ENCODE peak calls at places on chromosome 10, in six cellular contexts. One of them, this sample, is unnamed.

GRCh38 chr10:101467286-101467770 is 113.4 kb downstream of the BTRC start:
- DNase-seq in endothelial cell: peak
- DNase-seq in HFFc6: peak
- DNase-seq in coronary artery: no peak
- DNase-seq in left lung: no peak
- DNase-seq in HFF-Myc: peak
- DNase-seq in this sample: no peak

GRCh38 chr10:133226251-133226808 is 3.7 kb upstream of the UTF1 start:
- DNase-seq in endothelial cell: no peak
- DNase-seq in HFFc6: no peak
- DNase-seq in coronary artery: no peak
- DNase-seq in left lung: no peak
- DNase-seq in HFF-Myc: no peak
- DNase-seq in this sample: no peak

GRCh38 chr10:71604324-71605018 is 115.1 kb downstream of the C10orf105 start:
- DNase-seq in endothelial cell: no peak
- DNase-seq in HFFc6: peak
- DNase-seq in coronary artery: no peak
- DNase-seq in left lung: no peak
- DNase-seq in HFF-Myc: no peak
- DNase-seq in this sample: no peak

GRCh38 chr10:28754930-28755718 is 77.8 kb downstream of the BAMBI start:
- DNase-seq in endothelial cell: no peak
- DNase-seq in HFFc6: no peak
- DNase-seq in coronary artery: no peak
- DNase-seq in left lung: no peak
- DNase-seq in HFF-Myc: no peak
- DNase-seq in this sample: no peak

GRCh38 chr10:14386202-14386593 is 55.5 kb upstream of the FRMD4A start:
- DNase-seq in endothelial cell: no peak
- DNase-seq in HFFc6: peak
- DNase-seq in coronary artery: no peak
- DNase-seq in left lung: no peak
- DNase-seq in HFF-Myc: no peak
- DNase-seq in this sample: no peak

GRCh38 chr10:70433581-70434280 is 7.8 kb downstream of the NODAL start:
- DNase-seq in endothelial cell: no peak
- DNase-seq in HFFc6: no peak
- DNase-seq in coronary artery: no peak
- DNase-seq in left lung: no peak
- DNase-seq in HFF-Myc: no peak
- DNase-seq in this sample: no peak

GRCh38 chr10:91681361-91682276 is 48.7 kb upstream of the PPP1R3C start:
- DNase-seq in endothelial cell: no peak
- DNase-seq in HFFc6: no peak
- DNase-seq in coronary artery: no peak
- DNase-seq in left lung: no peak
- DNase-seq in HFF-Myc: no peak
- DNase-seq in this sample: no peak

GRCh38 chr10:93393231-93393630 is 88.9 kb downstream of the MYOF start:
- DNase-seq in endothelial cell: no peak
- DNase-seq in HFFc6: no peak
- DNase-seq in coronary artery: no peak
- DNase-seq in left lung: no peak
- DNase-seq in HFF-Myc: no peak
- DNase-seq in this sample: no peak

GRCh38 chr10:88952647-88953111 is at the start of gene ACTA2:
- DNase-seq in endothelial cell: no peak
- DNase-seq in HFFc6: peak
- DNase-seq in coronary artery: peak
- DNase-seq in left lung: no peak
- DNase-seq in HFF-Myc: no peak
- DNase-seq in this sample: no peak

GRCh38 chr10:126569513-126570447 is 100.7 kb downstream of the C10orf90 start:
- DNase-seq in endothelial cell: no peak
- DNase-seq in HFFc6: peak
- DNase-seq in coronary artery: no peak
- DNase-seq in left lung: no peak
- DNase-seq in HFF-Myc: peak
- DNase-seq in this sample: no peak

GRCh38 chr10:391304-391703 is 256.0 kb downstream of the ZMYND11 start:
- DNase-seq in endothelial cell: no peak
- DNase-seq in HFFc6: no peak
- DNase-seq in coronary artery: no peak
- DNase-seq in left lung: no peak
- DNase-seq in HFF-Myc: no peak
- DNase-seq in this sample: peak

GRCh38 chr10:72736176-72736795 is 44.3 kb downstream of the MCU start:
- DNase-seq in endothelial cell: no peak
- DNase-seq in HFFc6: peak
- DNase-seq in coronary artery: no peak
- DNase-seq in left lung: no peak
- DNase-seq in HFF-Myc: no peak
- DNase-seq in this sample: no peak

GRCh38 chr10:46516660-46517416 is 39.6 kb downstream of the GPRIN2 start:
- DNase-seq in endothelial cell: no peak
- DNase-seq in HFFc6: peak
- DNase-seq in coronary artery: no peak
- DNase-seq in left lung: no peak
- DNase-seq in HFF-Myc: peak
- DNase-seq in this sample: peak

GRCh38 chr10:131169146-131169545 is 142.4 kb downstream of the TCERG1L start:
- DNase-seq in endothelial cell: no peak
- DNase-seq in HFFc6: no peak
- DNase-seq in coronary artery: no peak
- DNase-seq in left lung: no peak
- DNase-seq in HFF-Myc: no peak
- DNase-seq in this sample: no peak

DNA sequence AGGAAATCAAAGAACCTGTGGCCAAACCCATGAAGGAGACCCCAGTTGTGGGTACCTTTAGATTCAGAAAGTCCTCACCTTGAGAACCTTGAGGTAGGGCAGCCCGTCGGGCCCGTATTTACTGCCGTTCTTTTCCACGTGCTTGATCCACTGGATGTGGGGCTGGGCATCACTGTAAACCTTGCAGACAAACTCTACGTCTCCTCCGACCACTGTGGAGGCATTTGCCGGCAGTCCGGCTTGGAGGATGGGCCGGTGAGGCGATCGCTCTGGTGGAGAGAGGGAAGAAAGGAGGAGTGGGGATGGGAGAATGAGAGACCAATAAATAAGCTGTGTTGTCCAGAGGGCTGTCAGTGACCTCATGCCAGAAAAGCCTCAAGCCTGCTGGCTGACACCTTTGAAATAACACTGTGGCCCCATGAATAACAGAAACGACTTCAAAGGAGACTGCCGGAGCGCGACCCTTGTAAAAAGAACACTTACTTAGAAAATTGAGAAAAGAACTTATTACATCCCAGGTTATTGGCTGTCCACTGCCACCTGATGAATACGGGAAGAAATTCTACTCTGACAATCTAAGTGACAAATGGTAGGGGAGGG is 78.2 kb downstream of the FGFR2 start:
- DNase-seq in endothelial cell: no peak
- DNase-seq in HFFc6: no peak
- DNase-seq in coronary artery: no peak
- DNase-seq in left lung: peak
- DNase-seq in HFF-Myc: no peak
- DNase-seq in this sample: no peak
- TF ChIP-seq CTCF in endothelial cell: no peak
- TF ChIP-seq CTCF in HFFc6: no peak
- TF ChIP-seq CTCF in coronary artery: no peak
- TF ChIP-seq CTCF in left lung: no peak
- TF ChIP-seq CTCF in HFF-Myc: no peak
- TF ChIP-seq CTCF in this sample: no peak

DNA sequence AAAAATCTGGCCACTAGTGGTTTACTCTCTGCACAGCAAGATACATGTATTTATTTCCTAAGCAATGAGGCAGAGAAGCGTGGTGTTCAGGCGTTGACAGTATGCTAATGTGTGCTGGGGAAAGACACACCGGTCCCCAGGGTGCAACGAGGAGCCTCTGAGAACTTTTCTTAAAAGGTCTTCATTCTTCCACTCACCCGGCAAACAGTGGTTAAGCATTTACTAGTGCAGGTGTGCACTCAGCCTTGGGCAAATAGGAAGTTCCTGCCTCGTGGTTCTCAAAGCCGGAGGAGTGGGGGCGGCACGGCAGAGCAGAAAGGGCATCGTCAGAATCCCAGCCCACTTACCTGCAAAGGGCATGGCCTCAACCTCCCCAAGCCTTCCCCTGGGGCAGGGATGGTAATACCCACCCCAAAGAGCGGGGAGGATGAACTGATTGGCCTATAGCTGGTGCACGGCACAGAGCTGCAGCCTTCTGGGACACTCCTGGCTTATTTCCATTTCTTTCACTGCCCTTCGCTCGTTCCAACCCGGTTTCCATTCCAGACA is 184.3 kb upstream of the CTBP2 start:
- DNase-seq in endothelial cell: no peak
- DNase-seq in HFFc6: no peak
- DNase-seq in coronary artery: no peak
- DNase-seq in left lung: peak
- DNase-seq in HFF-Myc: no peak
- DNase-seq in this sample: no peak
- TF ChIP-seq CTCF in endothelial cell: no peak
- TF ChIP-seq CTCF in HFFc6: no peak
- TF ChIP-seq CTCF in coronary artery: no peak
- TF ChIP-seq CTCF in left lung: no peak
- TF ChIP-seq CTCF in HFF-Myc: no peak
- TF ChIP-seq CTCF in this sample: no peak

GRCh38 chr10:97679594-97679993 is 7.4 kb downstream of the AVPI1 start:
- DNase-seq in endothelial cell: no peak
- DNase-seq in HFFc6: no peak
- DNase-seq in coronary artery: no peak
- DNase-seq in left lung: no peak
- DNase-seq in HFF-Myc: no peak
- DNase-seq in this sample: no peak

GRCh38 chr10:97673736-97674525 is 13.1 kb downstream of the AVPI1 start:
- DNase-seq in endothelial cell: no peak
- DNase-seq in HFFc6: peak
- DNase-seq in coronary artery: no peak
- DNase-seq in left lung: no peak
- DNase-seq in HFF-Myc: peak
- DNase-seq in this sample: no peak

GRCh38 chr10:97682042-97682441 is 5.0 kb downstream of the AVPI1 start:
- DNase-seq in endothelial cell: no peak
- DNase-seq in HFFc6: no peak
- DNase-seq in coronary artery: no peak
- DNase-seq in left lung: no peak
- DNase-seq in HFF-Myc: no peak
- DNase-seq in this sample: no peak

GRCh38 chr10:97676770-97677581 is 10.1 kb downstream of the AVPI1 start:
- DNase-seq in endothelial cell: no peak
- DNase-seq in HFFc6: peak
- DNase-seq in coronary artery: no peak
- DNase-seq in left lung: no peak
- DNase-seq in HFF-Myc: no peak
- DNase-seq in this sample: no peak
- TF ChIP-seq CTCF in endothelial cell: peak
- TF ChIP-seq CTCF in HFFc6: peak
- TF ChIP-seq CTCF in coronary artery: peak
- TF ChIP-seq CTCF in left lung: peak
- TF ChIP-seq CTCF in HFF-Myc: peak
- TF ChIP-seq CTCF in this sample: peak

GRCh38 chr10:23525406-23525805 is 86.5 kb downstream of the OTUD1 start:
- DNase-seq in endothelial cell: no peak
- DNase-seq in HFFc6: peak
- DNase-seq in coronary artery: no peak
- DNase-seq in left lung: no peak
- DNase-seq in HFF-Myc: no peak
- DNase-seq in this sample: no peak
- TF ChIP-seq CTCF in endothelial cell: no peak
- TF ChIP-seq CTCF in HFFc6: peak
- TF ChIP-seq CTCF in coronary artery: no peak
- TF ChIP-seq CTCF in left lung: peak
- TF ChIP-seq CTCF in HFF-Myc: peak
- TF ChIP-seq CTCF in this sample: peak

GRCh38 chr10:86261933-86262665 is 104.5 kb downstream of the GRID1 start:
- DNase-seq in endothelial cell: peak
- DNase-seq in HFFc6: no peak
- DNase-seq in coronary artery: peak
- DNase-seq in left lung: no peak
- DNase-seq in HFF-Myc: no peak
- DNase-seq in this sample: peak
- TF ChIP-seq CTCF in endothelial cell: no peak
- TF ChIP-seq CTCF in HFFc6: no peak
- TF ChIP-seq CTCF in coronary artery: no peak
- TF ChIP-seq CTCF in left lung: peak
- TF ChIP-seq CTCF in HFF-Myc: no peak
- TF ChIP-seq CTCF in this sample: peak

GRCh38 chr10:76086571-76087260 is 655.3 kb downstream of the LRMDA start:
- DNase-seq in endothelial cell: peak
- DNase-seq in HFFc6: peak
- DNase-seq in coronary artery: no peak
- DNase-seq in left lung: no peak
- DNase-seq in HFF-Myc: peak
- DNase-seq in this sample: no peak
- TF ChIP-seq CTCF in endothelial cell: peak
- TF ChIP-seq CTCF in HFFc6: peak
- TF ChIP-seq CTCF in coronary artery: no peak
- TF ChIP-seq CTCF in left lung: peak
- TF ChIP-seq CTCF in HFF-Myc: peak
- TF ChIP-seq CTCF in this sample: peak

GRCh38 chr10:99685232-99686041 is 26.1 kb downstream of the ENTPD7 start:
- DNase-seq in endothelial cell: no peak
- DNase-seq in HFFc6: no peak
- DNase-seq in coronary artery: no peak
- DNase-seq in left lung: no peak
- DNase-seq in HFF-Myc: no peak
- DNase-seq in this sample: no peak

GRCh38 chr10:99681553-99681952 is 22.2 kb downstream of the ENTPD7 start:
- DNase-seq in endothelial cell: no peak
- DNase-seq in HFFc6: peak
- DNase-seq in coronary artery: no peak
- DNase-seq in left lung: no peak
- DNase-seq in HFF-Myc: no peak
- DNase-seq in this sample: no peak

GRCh38 chr10:99682032-99682431 is 22.7 kb downstream of the ENTPD7 start:
- DNase-seq in endothelial cell: no peak
- DNase-seq in HFFc6: no peak
- DNase-seq in coronary artery: no peak
- DNase-seq in left lung: no peak
- DNase-seq in HFF-Myc: no peak
- DNase-seq in this sample: no peak

GRCh38 chr10:99678921-99679320 is 19.6 kb downstream of the ENTPD7 start:
- DNase-seq in endothelial cell: no peak
- DNase-seq in HFFc6: no peak
- DNase-seq in coronary artery: no peak
- DNase-seq in left lung: no peak
- DNase-seq in HFF-Myc: no peak
- DNase-seq in this sample: no peak

GRCh38 chr10:99682752-99683151 is 23.4 kb downstream of the ENTPD7 start:
- DNase-seq in endothelial cell: no peak
- DNase-seq in HFFc6: no peak
- DNase-seq in coronary artery: no peak
- DNase-seq in left lung: no peak
- DNase-seq in HFF-Myc: no peak
- DNase-seq in this sample: no peak
- TF ChIP-seq CTCF in endothelial cell: peak
- TF ChIP-seq CTCF in HFFc6: peak
- TF ChIP-seq CTCF in coronary artery: no peak
- TF ChIP-seq CTCF in left lung: no peak
- TF ChIP-seq CTCF in HFF-Myc: no peak
- TF ChIP-seq CTCF in this sample: peak

This sample was measured in type B pancreatic cell.